ENCODE peak calls at places on chromosomes 3 and 15, in seven cellular contexts. W is breast epithelium; X is neural crest cell; E is CD8-positive, alpha-beta T cell; O is endothelial cell; V is GM13977; J is choroid plexus epithelial cell. F is an unnamed sample.

GRCh38 chr3:113516115-113516505 is 1.2 kb upstream of the SPICE1 start:
- DNase-seq in W (no peak), X (no peak), E (no peak), O (no peak), V (no peak), J (peak; percentile 26), F (no peak)

GRCh38 chr3:32347286-32348125 is 44.1 kb upstream of the CMTM7 start:
- DNase-seq in W (no peak), X (no peak), E (no peak), O (no peak), V (no peak), J (no peak), F (no peak)

GRCh38 chr3:143121240-143122088 is 1.9 kb downstream of the CHST2 start:
- DNase-seq in W (no peak), X (peak; percentile 47), E (peak; percentile 52), O (peak; percentile 87), V (peak; percentile 74), J (peak; percentile 87), F (peak; percentile 89)

GRCh38 chr15:76346666-76347506 is 10.3 kb downstream of the ISL2 start:
- DNase-seq in W (no peak), X (peak; percentile 20), E (no peak), O (no peak), V (peak; percentile 26), J (no peak), F (peak; percentile 63)

GRCh38 chr3:26233374-26233773 is 389.2 kb upstream of the LRRC3B start:
- DNase-seq in W (no peak), X (no peak), E (no peak), O (no peak), V (no peak), J (no peak), F (no peak)

GRCh38 chr3:115975353-115975752 is 352.0 kb downstream of the GAP43 start:
- DNase-seq in W (no peak), X (no peak), E (no peak), O (no peak), V (peak; percentile 15), J (peak; percentile 82), F (no peak)

GRCh38 chr3:125042725-125043406 is 12.9 kb downstream of the HEG1 start:
- DNase-seq in W (no peak), X (no peak), E (no peak), O (no peak), V (no peak), J (peak; percentile 61), F (peak; percentile 59)

GRCh38 chr3:181615666-181616065 is 96.1 kb upstream of the SOX2 start:
- DNase-seq in W (no peak), X (no peak), E (no peak), O (no peak), V (no peak), J (no peak), F (no peak)

GRCh38 chr15:85414037-85414436 is 33.6 kb downstream of the AKAP13 start:
- DNase-seq in W (no peak), X (no peak), E (no peak), O (no peak), V (no peak), J (no peak), F (no peak)

GRCh38 chr15:85412956-85413854 is 32.8 kb downstream of the AKAP13 start:
- DNase-seq in W (peak; percentile 31), X (no peak), E (peak; percentile 42), O (peak; percentile 11), V (peak; percentile 91), J (peak; percentile 95), F (no peak)

GRCh38 chr15:85414991-85415390 is 34.6 kb downstream of the AKAP13 start:
- DNase-seq in W (no peak), X (no peak), E (no peak), O (no peak), V (no peak), J (no peak), F (no peak)

GRCh38 chr15:85415779-85416178 is 35.4 kb downstream of the AKAP13 start:
- DNase-seq in W (no peak), X (no peak), E (no peak), O (no peak), V (no peak), J (no peak), F (no peak)

GRCh38 chr15:85414495-85414894 is 34.1 kb downstream of the AKAP13 start:
- DNase-seq in W (no peak), X (no peak), E (no peak), O (no peak), V (peak; percentile 60), J (peak; percentile 57), F (no peak)
- TF ChIP-seq CTCF in W (no peak), X (no peak), E (peak; percentile 40), O (no peak), V (peak; percentile 35), J (peak; percentile 30), F (no peak)

DNA sequence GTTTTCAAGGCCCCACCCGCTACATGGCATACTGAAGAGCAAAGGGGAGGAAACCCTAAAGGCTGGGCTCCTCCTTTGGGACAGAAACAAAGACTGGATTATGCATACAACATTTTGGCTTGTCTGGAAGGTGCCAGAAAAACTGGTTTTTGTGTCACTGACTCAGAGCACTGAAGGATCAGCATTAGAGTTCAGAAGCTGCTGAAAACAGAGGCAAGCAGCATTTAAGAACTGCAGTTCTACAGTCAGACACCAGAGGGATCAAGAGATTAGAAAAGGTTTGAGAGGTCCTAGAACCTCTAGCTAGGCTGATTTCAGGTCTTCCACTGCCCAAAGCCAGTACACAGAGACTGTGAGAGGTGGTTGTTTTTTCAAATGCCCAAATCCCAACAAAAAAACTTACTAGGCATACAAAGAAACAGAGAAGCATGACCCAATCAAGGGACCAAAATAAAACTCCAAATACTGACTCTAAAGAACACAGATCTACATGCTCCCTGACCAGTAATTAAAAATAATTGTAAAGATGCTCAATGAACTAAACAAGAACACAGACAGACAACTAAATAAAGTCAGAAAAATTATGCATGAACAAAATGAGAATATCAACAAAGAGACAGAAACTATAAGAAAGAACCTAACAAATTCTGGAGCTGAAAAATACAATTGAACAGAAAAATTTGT is 91.2 kb downstream of the SENP2 start:
- DNase-seq in W (no peak), X (peak; percentile 38), E (no peak), O (peak; percentile 56), V (peak; percentile 69), J (peak; percentile 91), F (no peak)
- TF ChIP-seq CTCF in W (peak; percentile 62), X (peak; percentile 77), E (no peak), O (peak; percentile 76), V (peak; percentile 63), J (peak; percentile 88), F (peak; percentile 79)

DNA sequence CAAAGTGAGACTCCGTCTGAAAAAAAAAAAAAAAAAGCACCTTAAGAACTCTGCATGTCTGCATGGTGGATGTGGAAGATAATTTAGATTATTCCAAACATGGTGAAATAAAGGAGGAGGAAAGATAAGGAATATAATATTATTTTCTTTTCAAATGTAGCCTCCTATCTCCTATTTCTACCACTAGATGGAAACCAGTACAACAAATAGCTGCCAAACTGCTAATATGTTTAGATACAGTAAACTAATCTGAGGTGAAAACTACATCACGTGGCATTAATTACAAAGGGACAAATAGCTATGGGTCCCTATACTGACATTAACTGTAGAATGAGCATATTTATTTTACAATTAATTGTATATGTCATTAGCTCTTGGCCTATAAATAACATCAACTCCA is 197.8 kb downstream of the TBC1D5 start:
- DNase-seq in W (no peak), X (no peak), E (no peak), O (no peak), V (no peak), J (peak; percentile 41), F (no peak)
- TF ChIP-seq CTCF in W (no peak), X (peak; percentile 25), E (no peak), O (no peak), V (no peak), J (peak; percentile 58), F (no peak)

GRCh38 chr3:56869157-56869889 is 67.6 kb upstream of the ARHGEF3 start:
- DNase-seq in W (no peak), X (no peak), E (no peak), O (no peak), V (no peak), J (peak; percentile 75), F (no peak)
- TF ChIP-seq CTCF in W (no peak), X (no peak), E (no peak), O (no peak), V (no peak), J (no peak), F (no peak)

DNA sequence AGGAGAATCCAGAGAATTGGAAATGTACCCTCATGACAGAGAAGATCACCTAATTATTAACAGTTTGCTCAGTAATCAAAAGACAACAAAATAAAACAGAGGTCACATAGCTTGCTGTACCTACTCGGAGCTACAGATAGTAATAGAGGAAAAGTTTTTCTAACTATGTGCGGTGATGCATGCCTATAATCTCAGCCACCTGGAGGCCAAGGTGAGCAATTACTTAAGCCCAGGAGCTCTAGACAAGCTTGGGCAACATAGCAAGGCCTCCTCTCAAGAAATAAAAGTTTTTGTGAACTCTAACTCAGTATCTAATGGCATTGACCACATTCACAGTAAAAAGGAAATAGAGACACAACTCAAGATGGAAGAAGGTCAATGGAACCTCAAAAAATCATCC is 243.6 kb downstream of the ATP8B4 start:
- DNase-seq in W (no peak), X (no peak), E (no peak), O (no peak), V (no peak), J (no peak), F (no peak)
- TF ChIP-seq CTCF in W (no peak), X (peak; percentile 39), E (no peak), O (peak; percentile 42), V (peak; percentile 19), J (peak; percentile 21), F (no peak)

GRCh38 chr3:64167868-64168267 is 57.4 kb downstream of the PRICKLE2 start:
- DNase-seq in W (no peak), X (no peak), E (no peak), O (no peak), V (no peak), J (no peak), F (no peak)

GRCh38 chr3:64167346-64167745 is 57.9 kb downstream of the PRICKLE2 start:
- DNase-seq in W (no peak), X (no peak), E (no peak), O (no peak), V (no peak), J (no peak), F (no peak)

GRCh38 chr3:64164309-64164708 is 61.0 kb downstream of the PRICKLE2 start:
- DNase-seq in W (no peak), X (no peak), E (no peak), O (no peak), V (no peak), J (peak; percentile 18), F (no peak)

GRCh38 chr3:64163755-64164148 is 61.5 kb downstream of the PRICKLE2 start:
- DNase-seq in W (no peak), X (no peak), E (no peak), O (no peak), V (peak; percentile 42), J (peak; percentile 93), F (no peak)

GRCh38 chr3:64166584-64167155 is 58.6 kb downstream of the PRICKLE2 start:
- DNase-seq in W (no peak), X (no peak), E (no peak), O (peak; percentile 38), V (no peak), J (peak; percentile 39), F (no peak)
- TF ChIP-seq CTCF in W (no peak), X (peak; percentile 37), E (no peak), O (peak; percentile 27), V (no peak), J (peak; percentile 46), F (peak; percentile 28)